ENCODE peak calls at places on chromosomes 3 and 15, in five cellular contexts. R, V, L, W and I are unnamed samples.

GRCh38 chr15:71757741-71758530 is 52.4 kb upstream of the NR2E3 start:
- DNase-seq in R (no peak), V (no peak), L (no peak), W (no peak), I (no peak)

GRCh38 chr3:98013428-98014349 is 21.4 kb downstream of the GABRR3 start:
- DNase-seq in R (no peak), V (no peak), L (no peak), W (no peak), I (no peak)

GRCh38 chr15:71202712-71203111 is 87.4 kb downstream of the THSD4 start:
- DNase-seq in R (no peak), V (no peak), L (no peak), W (no peak), I (no peak)

GRCh38 chr15:41985236-41986160 is 13.1 kb upstream of the EHD4 start:
- DNase-seq in R (no peak), V (no peak), L (no peak), W (no peak), I (no peak)

GRCh38 chr3:80192871-80193270 is 425.1 kb upstream of the ROBO1 start:
- DNase-seq in R (no peak), V (no peak), L (no peak), W (no peak), I (no peak)

GRCh38 chr3:26484140-26484539 is 138.4 kb upstream of the LRRC3B start:
- DNase-seq in R (no peak), V (no peak), L (no peak), W (peak; percentile 54), I (no peak)

GRCh38 chr3:78895528-78895927 is 872.3 kb downstream of the ROBO1 start:
- DNase-seq in R (no peak), V (no peak), L (no peak), W (no peak), I (no peak)

GRCh38 chr3:139533781-139534443 is 5.6 kb downstream of the RBP1 start:
- DNase-seq in R (no peak), V (peak; percentile 51), L (no peak), W (no peak), I (no peak)

GRCh38 chr3:129475863-129476262 is 35.8 kb downstream of the IFT122 start:
- DNase-seq in R (no peak), V (no peak), L (no peak), W (no peak), I (no peak)

GRCh38 chr3:42712716-42713372 is 10.2 kb upstream of the HHATL start:
- DNase-seq in R (no peak), V (no peak), L (no peak), W (peak; percentile 29), I (no peak)

GRCh38 chr3:194688207-194688711 is 2.6 kb downstream of the FAM43A start:
- DNase-seq in R (no peak), V (peak; percentile 64), L (no peak), W (no peak), I (no peak)

GRCh38 chr15:40768492-40769309 is 1.1 kb upstream of the C15orf62 start:
- DNase-seq in R (no peak), V (no peak), L (no peak), W (no peak), I (no peak)

GRCh38 chr3:134694445-134694844 is 43.6 kb upstream of the KY start:
- DNase-seq in R (no peak), V (no peak), L (no peak), W (no peak), I (no peak)

GRCh38 chr3:11642455-11643162 is 1.1 kb downstream of the VGLL4 start:
- DNase-seq in R (peak; percentile 58), V (peak; percentile 89), L (peak; percentile 43), W (peak; percentile 59), I (peak; percentile 44)

GRCh38 chr3:189588061-189588817 is 43.0 kb upstream of the TP63 start:
- DNase-seq in R (no peak), V (no peak), L (no peak), W (no peak), I (no peak)

GRCh38 chr3:149638401-149639092 is 19.3 kb downstream of the WWTR1 start:
- DNase-seq in R (no peak), V (no peak), L (no peak), W (no peak), I (no peak)

GRCh38 chr3:196097373-196098154 is 15.7 kb upstream of the TFRC start:
- DNase-seq in R (no peak), V (no peak), L (no peak), W (no peak), I (no peak)

GRCh38 chr3:134462236-134463059 is 23.3 kb downstream of the ANAPC13 start:
- DNase-seq in R (no peak), V (no peak), L (no peak), W (peak; percentile 20), I (no peak)

GRCh38 chr3:65146149-65146548 is 458.3 kb upstream of the ADAMTS9 start:
- DNase-seq in R (no peak), V (no peak), L (no peak), W (peak; percentile 50), I (no peak)

GRCh38 chr3:138818175-138818574 is 16.6 kb downstream of the PIK3CB start:
- DNase-seq in R (no peak), V (no peak), L (no peak), W (no peak), I (no peak)

GRCh38 chr3:113626513-113627371 is 69.7 kb downstream of the USF3 start:
- DNase-seq in R (peak; percentile 44), V (peak; percentile 65), L (no peak), W (peak; percentile 67), I (no peak)

GRCh38 chr3:10417849-10418248 is 87.5 kb downstream of the ATP2B2 start:
- DNase-seq in R (no peak), V (no peak), L (no peak), W (no peak), I (no peak)

GRCh38 chr3:134352031-134352671 is 22.1 kb downstream of the AMOTL2 start:
- DNase-seq in R (no peak), V (no peak), L (no peak), W (no peak), I (no peak)

GRCh38 chr3:48268381-48268935 is 27.6 kb downstream of the ZNF589 start:
- DNase-seq in R (no peak), V (no peak), L (peak; percentile 39), W (no peak), I (peak; percentile 48)

GRCh38 chr15:74531144-74531811 is 9.7 kb upstream of the ARID3B start:
- DNase-seq in R (peak; percentile 29), V (no peak), L (no peak), W (peak; percentile 55), I (no peak)

GRCh38 chr3:73813291-73813977 is 188.7 kb upstream of the PDZRN3 start:
- DNase-seq in R (no peak), V (no peak), L (no peak), W (no peak), I (no peak)